ENCODE peak calls at places on chromosomes 7 and 10, in six cellular contexts. T, Y, H, X, M and R are unnamed samples.

GRCh38 chr7:109126404-109127050 is 556.9 kb downstream of the DNAJB9 start:
- DNase-seq in T (no peak), X (no peak), Y (no peak), M (no peak), H (peak), R (no peak)

GRCh38 chr10:11011436-11011835 is 6.2 kb upstream of the CELF2 start:
- DNase-seq in H (no peak), T (no peak), X (no peak), M (no peak), Y (no peak), R (no peak)

GRCh38 chr7:105830405-105831218 is 45.8 kb downstream of the ATXN7L1 start:
- DNase-seq in X (peak), M (no peak), Y (peak), T (no peak), H (no peak), R (peak)

GRCh38 chr10:43282881-43283280 is 16.0 kb upstream of the RASGEF1A start:
- DNase-seq in Y (no peak), H (peak), T (no peak), M (no peak), X (no peak), R (no peak)

GRCh38 chr10:127450644-127451043 is 98.5 kb upstream of the NPS start:
- DNase-seq in M (no peak), T (no peak), H (no peak), Y (no peak), X (no peak), R (no peak)

GRCh38 chr10:110798340-110798739 is 73.4 kb upstream of the PDCD4 start:
- DNase-seq in H (no peak), X (no peak), Y (no peak), M (no peak), T (no peak), R (no peak)

GRCh38 chr7:18386590-18386989 is 109.0 kb upstream of the HDAC9 start:
- DNase-seq in X (no peak), T (no peak), H (no peak), M (no peak), Y (no peak), R (no peak)

GRCh38 chr10:11434323-11434722 is 177.1 kb downstream of the USP6NL start:
- DNase-seq in M (no peak), X (no peak), Y (no peak), T (no peak), H (peak), R (no peak)

GRCh38 chr10:70118196-70118595 is 14.4 kb downstream of the AIFM2 start:
- DNase-seq in T (no peak), X (no peak), Y (no peak), H (no peak), M (no peak), R (no peak)

GRCh38 chr7:69790915-69791473 is 192.7 kb downstream of the AUTS2 start:
- DNase-seq in M (peak), T (no peak), X (no peak), H (no peak), Y (no peak), R (no peak)

GRCh38 chr10:44009891-44010290 is 361.2 kb upstream of the ZNF32 start:
- DNase-seq in X (no peak), H (no peak), T (no peak), Y (no peak), M (no peak), R (no peak)

GRCh38 chr7:114082934-114083647 is 164.3 kb upstream of the PPP1R3A start:
- DNase-seq in Y (no peak), H (peak), X (no peak), M (no peak), T (no peak), R (no peak)

GRCh38 chr10:61028861-61029361 is 84.9 kb upstream of the RHOBTB1 start:
- DNase-seq in X (no peak), M (no peak), Y (no peak), T (no peak), H (no peak), R (no peak)

GRCh38 chr10:130339091-130339490 is 202.9 kb downstream of the GLRX3 start:
- DNase-seq in T (no peak), M (no peak), X (no peak), H (no peak), Y (no peak), R (no peak)

GRCh38 chr7:69932034-69932628 is 333.9 kb downstream of the AUTS2 start:
- DNase-seq in M (peak), X (no peak), T (no peak), Y (peak), H (peak), R (peak)

GRCh38 chr7:70602135-70602534 is 529.8 kb upstream of the GALNT17 start:
- DNase-seq in M (no peak), H (no peak), T (no peak), Y (no peak), X (no peak), R (no peak)

GRCh38 chr7:122528879-122529481 is 169.9 kb downstream of the RNF133 start:
- DNase-seq in Y (peak), T (no peak), M (peak), X (peak), H (peak), R (peak)

GRCh38 chr10:70543911-70544310 is 58.6 kb downstream of the PRF1 start:
- DNase-seq in H (no peak), M (no peak), Y (no peak), T (no peak), X (no peak), R (no peak)

GRCh38 chr10:29470843-29471482 is 163.8 kb downstream of the SVIL start:
- DNase-seq in M (no peak), H (no peak), X (no peak), T (no peak), Y (no peak), R (peak)